ENCODE peak calls at places on chromosomes 7 and 10, in seven cellular contexts. N is brain microvascular endothelial cell, A is ovary, U is MM.1S, R is left lung, S is A549, K is AG09309. E is an unnamed sample.

GRCh38 chr10:119466076-119466475 is 76.4 kb downstream of the RGS10 start:
- DNase-seq in A (no peak), S (no peak), N (no peak), R (no peak), U (no peak), K (no peak), E (no peak)

GRCh38 chr7:90155206-90155605 is 937 bp downstream of the STEAP1 start:
- DNase-seq in U (no peak), N (no peak), R (no peak), S (no peak), K (no peak), A (no peak), E (no peak)

GRCh38 chr7:45662540-45663166 is 88.5 kb downstream of the ADCY1 start:
- DNase-seq in K (no peak), N (no peak), S (no peak), R (no peak), U (no peak), A (peak), E (no peak)

GRCh38 chr10:69407621-69408301 is 9.0 kb downstream of the TACR2 start:
- DNase-seq in R (no peak), A (no peak), S (peak), K (no peak), N (no peak), U (peak), E (no peak)

GRCh38 chr7:134896073-134896472 is 90.2 kb upstream of the AGBL3 start:
- DNase-seq in R (no peak), K (no peak), N (no peak), U (no peak), A (no peak), S (no peak), E (no peak)

GRCh38 chr10:33193867-33194521 is 140.5 kb downstream of the NRP1 start:
- DNase-seq in K (no peak), S (peak), N (peak), U (no peak), A (peak), R (no peak), E (no peak)

GRCh38 chr7:131501422-131501821 is 55.0 kb downstream of the PODXL start:
- DNase-seq in N (peak), S (no peak), K (peak), R (no peak), U (peak), A (no peak), E (no peak)

GRCh38 chr10:29585488-29585976 is 49.2 kb downstream of the SVIL start:
- DNase-seq in S (peak), R (no peak), N (peak), A (no peak), K (no peak), U (peak), E (no peak)

GRCh38 chr7:124489925-124490324 is 275.7 kb downstream of the GPR37 start:
- DNase-seq in S (peak), R (no peak), K (no peak), U (no peak), A (no peak), N (no peak), E (no peak)

GRCh38 chr10:91242940-91243339 is 22.5 kb downstream of the PCGF5 start:
- DNase-seq in U (no peak), R (no peak), A (no peak), K (no peak), S (no peak), N (no peak), E (no peak)

GRCh38 chr10:29032229-29032628 is 256.6 kb upstream of the LYZL1 start:
- DNase-seq in K (no peak), R (no peak), S (no peak), A (no peak), U (no peak), N (no peak), E (no peak)

GRCh38 chr10:70744617-70745138 is 40.5 kb downstream of the TBATA start:
- DNase-seq in U (no peak), K (no peak), S (no peak), R (peak), A (no peak), N (no peak), E (no peak)

GRCh38 chr10:111323567-111323966 is 246.7 kb downstream of the ADRA2A start:
- DNase-seq in A (no peak), U (peak), N (no peak), R (no peak), K (peak), S (peak), E (no peak)

GRCh38 chr10:21022821-21023220 is 125.7 kb upstream of the NEBL start:
- DNase-seq in U (no peak), N (no peak), S (no peak), R (no peak), A (no peak), K (no peak), E (no peak)

GRCh38 chr7:107982918-107983389 is 20.0 kb downstream of the LAMB1 start:
- DNase-seq in K (no peak), S (peak), U (no peak), N (no peak), A (no peak), R (no peak), E (no peak)

GRCh38 chr10:35347899-35348608 is 11.7 kb downstream of the CCNY start:
- DNase-seq in A (no peak), S (no peak), N (no peak), K (no peak), R (no peak), U (no peak), E (no peak)
- H3K4me3 ChIP-seq in A (no peak), S (no peak), N (no peak), K (no peak), R (no peak), U (no peak), E (no peak)

GRCh38 chr7:16083931-16084330 is 337.4 kb downstream of the CRPPA start:
- DNase-seq in S (peak), R (no peak), A (no peak), N (no peak), K (no peak), U (no peak), E (no peak)

GRCh38 chr7:16079723-16080122 is 341.6 kb downstream of the CRPPA start:
- DNase-seq in U (no peak), A (no peak), N (no peak), K (no peak), R (no peak), S (no peak), E (no peak)

GRCh38 chr7:16080131-16080530 is 341.2 kb downstream of the CRPPA start:
- DNase-seq in N (no peak), S (no peak), U (no peak), R (no peak), K (no peak), A (no peak), E (no peak)

DNA sequence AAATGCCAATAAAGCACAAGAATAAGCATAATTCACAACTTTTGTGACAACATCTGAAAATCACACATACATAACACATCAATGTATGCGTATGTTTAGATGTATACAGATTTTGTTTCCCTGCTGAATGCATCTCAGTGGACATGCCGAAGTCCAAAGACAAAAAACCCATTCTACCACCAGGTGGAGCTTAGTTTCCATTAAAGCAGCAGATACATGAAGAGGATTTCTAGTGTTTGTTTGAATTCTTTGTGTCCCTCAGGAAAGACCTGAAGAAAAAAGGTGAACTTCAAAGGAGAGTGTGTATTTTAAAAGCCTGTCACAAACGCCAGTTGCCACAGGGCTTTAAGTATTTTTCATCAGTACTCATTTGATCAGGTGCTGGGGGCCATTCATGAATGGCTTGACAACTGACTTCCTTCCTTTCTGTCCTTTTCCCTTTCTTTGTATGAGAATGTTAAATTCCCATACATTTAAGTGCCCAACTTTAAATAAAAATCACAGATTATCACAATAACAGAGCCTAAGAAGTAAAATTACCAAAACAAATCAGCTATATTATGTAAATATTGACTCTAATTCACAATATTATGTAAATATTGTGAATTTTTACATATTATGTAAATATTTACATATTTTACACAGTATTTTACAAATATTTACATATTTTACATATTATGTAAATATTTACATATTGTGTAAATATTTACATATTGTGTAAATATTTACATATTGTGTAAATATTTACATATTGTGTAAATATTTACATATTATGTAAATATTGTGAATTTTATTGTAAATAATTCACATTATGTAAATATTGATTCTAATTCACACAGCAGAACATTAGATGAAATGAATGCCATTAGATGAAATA is 343.0 kb downstream of the CRPPA start:
- DNase-seq in U (peak), S (peak), R (no peak), A (peak), K (peak), N (peak), E (peak)
- TF ChIP-seq CTCF in U (peak), S (peak), R (peak), A (peak), K (peak), N (peak), E (peak)

GRCh38 chr10:76036410-76036940 is 605.1 kb downstream of the LRMDA start:
- DNase-seq in R (peak), A (peak), K (peak), S (peak), U (peak), N (peak), E (peak)
- H3K4me3 ChIP-seq in R (no peak), A (no peak), K (no peak), S (peak), U (no peak), N (peak), E (no peak)

GRCh38 chr7:98617051-98617959 is at the start of gene NPTX2:
- DNase-seq in U (no peak), R (no peak), S (no peak), A (no peak), K (no peak), N (no peak), E (no peak)

GRCh38 chr7:98617960-98618418 is 904 bp downstream of the NPTX2 start:
- DNase-seq in A (no peak), K (no peak), U (no peak), N (no peak), R (no peak), S (no peak), E (no peak)

GRCh38 chr7:98621573-98622482 is 4.7 kb downstream of the NPTX2 start:
- DNase-seq in A (no peak), U (no peak), N (no peak), S (no peak), R (no peak), K (no peak), E (no peak)

GRCh38 chr7:98618786-98619185 is 1.7 kb downstream of the NPTX2 start:
- DNase-seq in R (no peak), N (no peak), S (no peak), A (no peak), K (no peak), U (no peak), E (no peak)

DNA sequence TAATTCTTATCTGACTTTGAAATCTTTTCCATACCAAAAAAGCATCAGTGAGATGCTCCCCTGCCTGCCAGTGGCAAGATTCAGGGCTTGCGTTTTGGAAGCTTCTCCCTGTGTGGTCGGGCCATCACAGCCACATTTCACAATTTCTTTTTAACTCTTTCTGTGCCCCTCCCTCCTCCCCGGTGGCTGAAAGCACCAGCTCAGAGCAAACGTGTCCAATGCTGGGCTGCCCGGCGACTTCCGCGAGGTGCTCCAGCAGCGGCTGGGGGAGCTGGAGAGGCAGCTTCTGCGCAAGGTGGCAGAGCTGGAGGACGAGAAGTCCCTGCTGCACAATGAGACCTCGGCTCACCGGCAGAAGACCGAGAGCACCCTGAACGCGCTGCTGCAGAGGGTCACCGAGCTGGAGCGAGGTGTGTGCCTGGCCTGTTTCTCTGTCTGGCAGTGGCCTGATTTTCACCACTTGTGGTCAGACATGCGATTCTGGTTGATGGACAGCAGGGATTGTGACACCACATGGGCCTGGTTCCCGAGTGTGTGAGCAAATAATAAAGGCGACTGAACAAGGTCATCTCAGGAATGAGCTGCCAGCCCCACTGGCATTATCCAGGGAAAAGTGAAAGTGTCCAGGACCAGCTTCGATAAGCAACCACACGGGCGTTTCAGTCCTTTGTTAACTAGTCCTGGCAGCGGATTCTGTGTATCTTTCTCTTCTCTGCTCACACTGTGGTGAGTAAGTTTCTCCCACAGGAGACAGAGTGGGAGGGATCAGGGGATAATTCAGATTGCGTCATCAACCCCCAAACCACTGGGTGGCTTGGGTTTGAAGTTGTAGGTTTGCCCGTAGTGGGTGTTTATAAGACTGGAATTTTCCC is 2.6 kb downstream of the NPTX2 start:
- DNase-seq in A (no peak), U (no peak), K (peak), S (peak), N (no peak), R (no peak), E (no peak)
- TF ChIP-seq CTCF in A (no peak), U (no peak), K (no peak), S (no peak), N (no peak), R (no peak), E (no peak)

GRCh38 chr7:78769551-78770101 is 683.8 kb downstream of the MAGI2 start:
- DNase-seq in S (no peak), U (no peak), N (no peak), R (no peak), K (no peak), A (no peak), E (no peak)

GRCh38 chr7:78765985-78766729 is 687.3 kb downstream of the MAGI2 start:
- DNase-seq in S (no peak), R (no peak), K (no peak), A (no peak), N (no peak), U (no peak), E (no peak)

GRCh38 chr7:78770422-78771410 is 682.8 kb downstream of the MAGI2 start:
- DNase-seq in U (peak), R (no peak), N (no peak), A (no peak), S (no peak), K (no peak), E (peak)

GRCh38 chr7:78764571-78764970 is 688.9 kb downstream of the MAGI2 start:
- DNase-seq in S (no peak), R (no peak), A (no peak), K (no peak), N (no peak), U (no peak), E (no peak)

DNA sequence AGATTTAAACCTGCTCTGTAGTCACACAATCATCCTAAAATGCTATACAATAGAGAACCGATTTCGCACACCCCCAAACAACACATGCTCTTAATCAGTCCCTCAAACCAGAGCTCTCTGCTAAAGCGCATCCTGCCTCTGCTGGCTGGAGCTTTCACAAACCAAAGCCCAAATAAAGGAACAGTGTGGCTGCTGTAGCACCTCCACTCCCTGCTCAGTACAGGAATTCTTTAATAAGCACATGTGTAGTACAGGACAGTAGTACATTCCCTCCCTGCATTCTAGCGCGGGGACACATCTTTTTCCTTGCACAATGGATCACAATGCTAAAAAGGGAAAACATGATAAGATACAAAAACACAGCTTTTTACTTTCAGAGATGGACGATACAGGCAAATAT is 684.6 kb downstream of the MAGI2 start:
- DNase-seq in S (no peak), N (no peak), U (no peak), K (no peak), R (no peak), A (no peak), E (no peak)
- H3K4me3 ChIP-seq in S (no peak), N (peak), U (no peak), K (peak), R (no peak), A (no peak), E (peak)

GRCh38 chr7:95865716-95866371 is 93.5 kb downstream of the DYNC1I1 start:
- DNase-seq in N (peak), U (no peak), A (no peak), S (peak), R (no peak), K (peak), E (no peak)
- TF ChIP-seq CTCF in N (peak), U (no peak), A (no peak), S (peak), R (no peak), K (peak), E (peak)

DNA sequence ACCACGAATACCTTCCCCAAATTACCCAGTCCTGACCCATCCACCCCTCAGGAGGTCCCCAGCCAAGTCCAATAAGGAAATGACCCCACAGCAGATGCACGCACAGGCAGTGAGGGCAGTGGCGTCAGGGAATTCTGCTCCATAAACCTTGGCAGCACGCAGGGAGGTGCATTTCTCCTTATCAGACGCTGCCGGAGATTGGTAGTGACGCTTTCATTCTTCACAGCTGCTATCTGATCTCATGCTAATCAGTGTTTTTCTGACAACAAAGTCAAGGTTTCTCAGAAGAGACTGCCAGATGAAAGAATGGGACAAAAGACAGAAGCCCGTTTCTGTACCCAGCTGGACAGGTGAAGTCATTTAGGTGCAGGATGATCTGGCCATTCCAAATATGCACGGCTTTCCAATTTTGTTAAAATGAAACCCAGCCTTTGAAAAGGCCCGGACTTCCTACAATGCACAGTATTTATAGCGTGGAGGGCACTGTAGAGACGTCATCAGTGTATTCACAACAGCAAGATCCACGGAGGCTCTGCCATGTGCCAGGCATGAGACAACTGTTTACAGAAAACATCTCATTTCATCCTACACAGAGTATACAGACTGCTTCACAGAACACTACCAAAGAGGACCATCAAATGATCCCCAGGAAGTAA is 35.3 kb downstream of the DIP2C start:
- DNase-seq in K (no peak), U (no peak), N (peak), S (no peak), A (no peak), R (no peak), E (no peak)
- H3K4me3 ChIP-seq in K (no peak), U (no peak), N (no peak), S (no peak), A (no peak), R (no peak), E (no peak)

E was measured in HFF-Myc.